ENCODE peak calls at places on chromosomes 11 and 22, in four cellular contexts. D is choroid plexus epithelial cell, H is NCI-H1105, B is HuH-7. T is an unnamed sample.

GRCh38 chr11:84824624-84825023 is 802.5 kb downstream of the DLG2 start:
- DNase-seq in H (no peak), D (no peak), B (no peak), T (no peak)

GRCh38 chr11:75351541-75352416 is at the start of gene ARRB1:
- DNase-seq in B (peak; percentile 85), H (no peak), D (peak; percentile 58), T (peak; percentile 68)

GRCh38 chr22:50597097-50597496 is 3.5 kb upstream of the MAPK8IP2 start:
- DNase-seq in B (no peak), D (no peak), H (no peak), T (no peak)

GRCh38 chr22:39839917-39840510 is 53.5 kb downstream of the ENTHD1 start:
- DNase-seq in D (no peak), B (no peak), H (no peak), T (no peak)

GRCh38 chr11:35321532-35322320 is 97.6 kb downstream of the SLC1A2 start:
- DNase-seq in B (no peak), H (peak; percentile 59), D (no peak), T (no peak)

GRCh38 chr11:10564692-10565318 is 3.7 kb downstream of the LYVE1 start:
- DNase-seq in H (no peak), D (peak; percentile 56), B (no peak), T (no peak)

GRCh38 chr11:125165664-125166346 is 1.3 kb downstream of the PKNOX2 start:
- DNase-seq in B (no peak), D (peak; percentile 46), H (no peak), T (no peak)

GRCh38 chr11:20026629-20027545 is 133.4 kb downstream of the DBX1 start:
- DNase-seq in H (peak; percentile 83), B (no peak), D (no peak), T (no peak)

GRCh38 chr11:87722756-87723599 is 452.3 kb downstream of the RAB38 start:
- DNase-seq in D (peak; percentile 26), B (no peak), H (no peak), T (peak; percentile 45)

GRCh38 chr22:44807915-44808690 is 55.7 kb downstream of the ARHGAP8 start:
- DNase-seq in B (peak; percentile 54), D (no peak), H (no peak), T (peak; percentile 48)

GRCh38 chr11:69167916-69168691 is 12.4 kb downstream of the SMIM38 start:
- DNase-seq in H (no peak), B (no peak), D (peak; percentile 35), T (no peak)

GRCh38 chr22:41876275-41876674 is 38.6 kb downstream of the SHISA8 start:
- DNase-seq in H (no peak), B (no peak), D (no peak), T (no peak)

GRCh38 chr22:17120281-17120680 is 879 bp downstream of the TMEM121B start:
- DNase-seq in H (no peak), D (peak; percentile 50), B (peak; percentile 86), T (peak; percentile 67)

GRCh38 chr11:32433249-32434115 is 1.9 kb downstream of the WT1 start:
- DNase-seq in D (no peak), B (no peak), H (no peak), T (no peak)

GRCh38 chr22:24521791-24522245 is 26.7 kb downstream of the UPB1 start:
- DNase-seq in D (peak; percentile 84), H (peak; percentile 90), B (peak; percentile 83), T (peak; percentile 74)

GRCh38 chr11:67674442-67674871 is at the start of gene ALDH3B2:
- DNase-seq in D (no peak), B (no peak), H (no peak), T (no peak)

GRCh38 chr11:1751521-1751921 is 1.1 kb upstream of the IFITM10 start:
- DNase-seq in B (no peak), H (no peak), D (no peak), T (no peak)

GRCh38 chr11:113162590-113162961 is 151.8 kb upstream of the TTC12 start:
- DNase-seq in H (no peak), B (no peak), D (peak; percentile 55), T (peak; percentile 44)

GRCh38 chr22:45683248-45683647 is 11.6 kb downstream of the ATXN10 start:
- DNase-seq in H (no peak), D (no peak), B (no peak), T (no peak)

GRCh38 chr11:134252539-134253188 is 488 bp downstream of the THYN1 start:
- DNase-seq in D (peak; percentile 63), H (peak; percentile 68), B (no peak), T (peak; percentile 40)